ENCODE peak calls at places on chromosomes 13 and 19, in four cellular contexts. P is ascending aorta; D is fibroblast of lung; Q is CD4-positive, CD25-positive, alpha-beta regulatory T cell. E is an unnamed sample.

GRCh38 chr13:50215389-50215788 is 200.1 kb downstream of the KCNRG start:
- DNase-seq in Q (no peak), D (no peak), P (no peak), E (no peak)

GRCh38 chr13:78265098-78265497 is 338.3 kb downstream of the POU4F1 start:
- DNase-seq in P (no peak), Q (no peak), D (no peak), E (no peak)

GRCh38 chr19:51660975-51661600 is 14.5 kb upstream of the SIGLEC14 start:
- DNase-seq in Q (peak), P (no peak), D (peak), E (peak)

GRCh38 chr13:94967183-94968039 is 255.1 kb upstream of the SOX21 start:
- DNase-seq in D (peak), P (no peak), Q (no peak), E (no peak)

GRCh38 chr13:98450495-98451167 is 126.3 kb downstream of the STK24 start:
- DNase-seq in P (no peak), D (no peak), Q (no peak), E (no peak)

GRCh38 chr19:31725051-31725450 is 375.8 kb upstream of the TSHZ3 start:
- DNase-seq in Q (no peak), P (no peak), D (no peak), E (no peak)

GRCh38 chr19:46976845-46977320 is 42.8 kb upstream of the NPAS1 start:
- DNase-seq in P (no peak), D (peak), Q (no peak), E (no peak)

GRCh38 chr13:106916329-106916728 is 348.4 kb upstream of the ARGLU1 start:
- DNase-seq in D (peak), P (no peak), Q (no peak), E (no peak)

GRCh38 chr19:6062274-6062673 is 48.0 kb downstream of the RFX2 start:
- DNase-seq in D (no peak), P (peak), Q (peak), E (no peak)

GRCh38 chr13:49456156-49456555 is 12.1 kb downstream of the SETDB2 start:
- DNase-seq in D (peak), P (no peak), Q (no peak), E (no peak)

GRCh38 chr19:41421314-41421713 is 5.9 kb downstream of the B3GNT8 start:
- DNase-seq in Q (no peak), P (no peak), D (no peak), E (no peak)

GRCh38 chr13:66069570-66069969 is 1160.6 kb downstream of the PCDH9 start:
- DNase-seq in P (no peak), D (peak), Q (no peak), E (peak)

GRCh38 chr13:20127563-20128458 is 33.0 kb downstream of the GJA3 start:
- DNase-seq in P (no peak), Q (peak), D (peak), E (no peak)

GRCh38 chr13:98664047-98664446 is 87.1 kb upstream of the STK24 start:
- DNase-seq in Q (no peak), P (no peak), D (peak), E (no peak)

GRCh38 chr13:45297456-45298205 is 43.4 kb downstream of the TPT1 start:
- DNase-seq in P (no peak), D (no peak), Q (no peak), E (no peak)

GRCh38 chr13:98959299-98959698 is 18.6 kb downstream of the DOCK9 start:
- DNase-seq in P (no peak), D (no peak), Q (no peak), E (no peak)

GRCh38 chr19:16373989-16374388 is 49.4 kb downstream of the KLF2 start:
- DNase-seq in D (no peak), Q (no peak), P (no peak), E (no peak)

GRCh38 chr19:55464669-55465068 is at the start of gene C19orf85:
- DNase-seq in Q (no peak), P (no peak), D (no peak), E (no peak)

GRCh38 chr19:51565583-51565982 is 5.5 kb upstream of the ZNF175 start:
- DNase-seq in P (no peak), Q (no peak), D (no peak), E (no peak)

GRCh38 chr13:30235206-30235605 is 72.1 kb downstream of the KATNAL1 start:
- DNase-seq in D (peak), P (no peak), Q (no peak), E (no peak)

GRCh38 chr13:51286135-51287002 is 53.1 kb upstream of the SERPINE3 start:
- DNase-seq in P (peak), Q (peak), D (peak), E (no peak)

GRCh38 chr13:30105381-30105780 is 202.0 kb downstream of the KATNAL1 start:
- DNase-seq in P (no peak), Q (no peak), D (no peak), E (no peak)

GRCh38 chr19:39497850-39498261 is 891 bp upstream of the DLL3 start:
- DNase-seq in D (peak), P (no peak), Q (no peak), E (no peak)

GRCh38 chr13:64248371-64249065 is 2832.9 kb upstream of the PCDH20 start:
- DNase-seq in D (no peak), Q (no peak), P (no peak), E (no peak)

GRCh38 chr19:45324349-45324907 is 1.8 kb upstream of the CKM start:
- DNase-seq in Q (no peak), D (no peak), P (no peak), E (no peak)

GRCh38 chr19:55340784-55341147 is 1.1 kb downstream of the KMT5C start:
- DNase-seq in D (no peak), Q (no peak), P (no peak), E (no peak)

GRCh38 chr13:104592127-104592526 is 1525.9 kb upstream of the SLC10A2 start:
- DNase-seq in P (no peak), D (peak), Q (no peak), E (peak)

GRCh38 chr13:114129649-114130062 is 2.8 kb downstream of the RASA3 start:
- DNase-seq in D (no peak), P (no peak), Q (no peak), E (no peak)

GRCh38 chr19:34364830-34365462 is at the start of gene GPI:
- DNase-seq in P (no peak), D (peak), Q (peak), E (no peak)

GRCh38 chr19:34368338-34368737 is 3.3 kb downstream of the GPI start:
- DNase-seq in P (no peak), Q (no peak), D (no peak), E (no peak)

GRCh38 chr19:34365463-34366401 is 736 bp downstream of the GPI start:
- DNase-seq in D (peak), P (no peak), Q (no peak), E (no peak)

GRCh38 chr19:34367424-34367957 is 2.5 kb downstream of the GPI start:
- DNase-seq in D (no peak), Q (no peak), P (no peak), E (no peak)

DNA sequence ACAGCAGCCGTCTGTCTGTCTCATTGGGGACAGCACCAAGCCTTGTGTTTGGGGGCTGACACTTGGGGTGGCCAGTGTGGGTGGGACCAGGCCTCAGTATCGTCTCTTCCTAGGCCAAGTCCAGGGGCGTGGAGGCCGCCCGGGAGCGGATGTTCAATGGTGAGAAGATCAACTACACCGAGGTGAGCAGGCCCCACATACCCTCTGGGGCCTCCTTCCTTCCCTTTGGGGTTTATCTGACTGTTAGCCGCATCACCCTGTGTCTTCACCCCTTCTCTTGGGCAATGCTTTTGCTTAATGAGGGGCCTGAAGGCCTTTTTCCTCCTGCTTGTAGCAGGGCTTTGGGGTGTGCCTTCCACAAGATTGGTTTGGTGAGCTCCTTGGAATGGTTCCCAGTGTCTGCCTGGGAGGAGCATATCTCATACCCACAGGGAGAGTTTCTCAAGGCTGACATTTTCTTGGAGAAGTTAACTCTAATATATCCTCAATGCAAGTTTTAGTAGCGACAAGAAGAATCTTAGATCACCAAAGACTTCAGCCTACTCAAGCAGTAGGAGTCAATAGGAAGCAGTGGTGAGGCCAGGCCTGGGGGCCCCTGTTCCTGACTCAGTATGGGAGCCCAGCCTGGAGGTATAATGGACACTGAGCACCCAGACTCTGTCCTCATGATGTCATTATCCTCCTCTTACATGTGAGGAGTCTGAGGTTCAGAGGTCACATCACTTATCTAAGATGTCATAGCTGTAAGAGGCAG is 1.9 kb downstream of the GPI start:
- DNase-seq in P (no peak), D (peak), Q (no peak), E (peak)
- H3K4me3 ChIP-seq in P (peak), D (peak), Q (peak), E (peak)

GRCh38 chr13:108915634-108916497 is 286.5 kb downstream of the MYO16 start:
- DNase-seq in P (peak), Q (peak), D (peak), E (peak)
- H3K4me3 ChIP-seq in P (peak), Q (peak), D (peak), E (no peak)

GRCh38 chr13:109783815-109784589 is 2.4 kb downstream of the IRS2 start:
- DNase-seq in D (no peak), Q (no peak), P (no peak), E (no peak)
- H3K4me3 ChIP-seq in D (peak), Q (no peak), P (peak), E (peak)

GRCh38 chr19:4705413-4706131 is 18.1 kb downstream of the DPP9 start:
- DNase-seq in Q (no peak), D (peak), P (no peak), E (no peak)
- H3K4me3 ChIP-seq in Q (no peak), D (no peak), P (no peak), E (no peak)

DNA sequence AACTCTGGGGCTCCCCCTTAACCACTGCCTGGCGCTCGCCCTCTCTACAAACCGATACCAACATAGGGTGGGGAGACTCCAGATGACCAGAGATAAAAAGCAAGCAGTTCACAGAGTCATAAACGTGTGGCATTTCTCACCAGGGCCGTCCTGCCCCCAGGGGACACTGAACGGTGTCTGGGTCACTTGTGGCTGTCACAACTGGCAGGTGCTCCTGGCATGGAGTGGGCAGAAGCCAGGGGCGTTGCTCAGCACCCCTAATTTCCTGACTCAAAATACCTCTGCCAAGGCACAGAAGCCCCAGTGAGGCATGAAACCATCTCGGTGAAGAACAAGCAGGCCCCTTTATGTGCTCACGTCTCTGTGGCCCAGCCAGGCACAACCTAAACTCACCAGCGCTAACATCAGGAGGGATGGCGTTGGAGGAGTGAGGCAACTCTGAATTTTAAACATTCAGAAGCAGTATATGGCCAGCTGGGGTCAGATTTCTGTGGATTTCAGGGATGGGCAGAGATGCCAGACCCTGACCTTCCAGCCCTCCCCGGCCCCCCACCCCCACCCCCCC is 1.8 kb downstream of the PIP5K1C start:
- DNase-seq in P (no peak), D (peak), Q (no peak), E (no peak)
- H3K4me3 ChIP-seq in P (peak), D (peak), Q (no peak), E (peak)

DNA sequence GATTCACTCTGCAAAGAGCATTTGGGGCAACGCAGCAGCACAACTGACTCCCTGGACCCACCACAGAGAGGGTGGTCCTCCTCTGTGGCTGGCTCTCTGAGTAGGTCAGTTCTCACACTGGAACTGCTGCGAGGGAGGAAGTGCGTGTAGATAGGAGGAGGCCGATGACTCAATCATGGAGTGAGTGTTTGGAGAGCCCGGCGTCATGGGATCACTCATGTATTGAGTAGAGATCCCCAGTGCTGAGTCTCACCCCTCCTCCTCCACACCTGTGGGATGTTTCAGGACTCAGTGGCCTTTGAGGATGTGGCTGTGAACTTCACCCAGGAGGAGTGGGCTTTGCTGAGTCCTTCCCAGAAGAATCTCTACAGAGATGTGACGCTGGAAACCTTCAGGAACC is 8.9 kb downstream of the ZNF101 start:
- DNase-seq in D (no peak), P (no peak), Q (no peak), E (no peak)
- H3K4me3 ChIP-seq in D (no peak), P (no peak), Q (peak), E (no peak)

E was measured in skeletal muscle cell.